ENCODE peak calls at places on chromosomes 1 and 21, in four cellular contexts. I is mammary epithelial cell, V is BJ, P is HCT116. S is an unnamed sample.

GRCh38 chr1:48200166-48200900 is 22.2 kb upstream of the SLC5A9 start:
- DNase-seq in I (peak; percentile 55), P (no peak), V (no peak), S (no peak)

GRCh38 chr1:3217887-3218679 is 149.1 kb downstream of the PRDM16 start:
- DNase-seq in P (no peak), I (no peak), V (no peak), S (no peak)

GRCh38 chr1:65469889-65470340 is 49.4 kb downstream of the LEPR start:
- DNase-seq in P (no peak), V (no peak), I (no peak), S (peak; percentile 82)

GRCh38 chr21:31479714-31480113 is 135.7 kb upstream of the TIAM1 start:
- DNase-seq in P (no peak), I (no peak), V (no peak), S (no peak)

GRCh38 chr1:55831759-55832158 is 616.6 kb upstream of the USP24 start:
- DNase-seq in P (no peak), V (no peak), I (no peak), S (no peak)

GRCh38 chr1:58406296-58407071 is 140.0 kb downstream of the OMA1 start:
- DNase-seq in I (no peak), V (no peak), P (no peak), S (no peak)

GRCh38 chr21:27149034-27149433 is 182.1 kb upstream of the ADAMTS5 start:
- DNase-seq in P (no peak), I (no peak), V (peak; percentile 60), S (peak; percentile 80)

GRCh38 chr1:56897150-56898004 is 42.8 kb downstream of the C8A start:
- DNase-seq in V (no peak), I (no peak), P (no peak), S (peak; percentile 92)

GRCh38 chr1:89727517-89728312 is 93.1 kb upstream of the LRRC8D start:
- DNase-seq in P (no peak), I (no peak), V (no peak), S (no peak)

GRCh38 chr21:34974162-34974981 is 74.7 kb downstream of the RUNX1 start:
- DNase-seq in V (no peak), I (no peak), P (no peak), S (no peak)

GRCh38 chr1:75672108-75672507 is 52.4 kb upstream of the ACADM start:
- DNase-seq in V (no peak), I (no peak), P (no peak), S (no peak)

GRCh38 chr1:156118175-156118868 is 3.8 kb downstream of the LMNA start:
- DNase-seq in I (peak; percentile 67), P (no peak), V (no peak), S (no peak)

GRCh38 chr1:184605941-184606340 is 148.7 kb downstream of the EDEM3 start:
- DNase-seq in V (no peak), I (no peak), P (no peak), S (no peak)

GRCh38 chr1:77825356-77825709 is 45.9 kb downstream of the MIGA1 start:
- DNase-seq in I (peak; percentile 95), P (peak; percentile 38), V (peak; percentile 27), S (peak; percentile 86)

GRCh38 chr1:181151378-181152326 is 63.2 kb downstream of the IER5 start:
- DNase-seq in P (no peak), I (no peak), V (no peak), S (no peak)

GRCh38 chr1:19430121-19431068 is 54.9 kb downstream of the CAPZB start:
- DNase-seq in P (peak; percentile 46), I (peak; percentile 59), V (no peak), S (peak; percentile 72)

DNA sequence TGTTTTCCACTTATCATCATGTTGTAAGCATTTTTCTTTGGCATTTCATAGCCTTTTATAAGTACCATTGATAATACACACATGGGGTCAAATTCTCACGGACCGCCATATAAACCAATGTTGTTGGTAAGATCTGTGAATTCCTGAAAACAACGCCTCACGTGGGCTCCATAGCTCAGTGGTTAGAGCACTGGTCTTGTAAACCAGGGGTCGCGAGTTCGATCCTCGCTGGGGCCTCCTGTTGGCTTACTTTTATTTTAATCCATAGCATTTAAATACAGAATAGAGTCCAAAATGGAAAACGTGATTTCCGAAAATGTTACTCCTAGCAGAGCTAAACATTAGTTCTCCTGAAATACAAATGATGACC is 83.1 kb downstream of the HHIPL2 start:
- DNase-seq in V (peak; percentile 10), P (peak; percentile 68), I (no peak), S (peak; percentile 81)
- H3K4me3 ChIP-seq in V (peak overlapping the region; percentile 31), P (peak overlapping the region; percentile 43), I (peak overlapping the region; percentile 30), S (peak overlapping the region; percentile 62)

DNA sequence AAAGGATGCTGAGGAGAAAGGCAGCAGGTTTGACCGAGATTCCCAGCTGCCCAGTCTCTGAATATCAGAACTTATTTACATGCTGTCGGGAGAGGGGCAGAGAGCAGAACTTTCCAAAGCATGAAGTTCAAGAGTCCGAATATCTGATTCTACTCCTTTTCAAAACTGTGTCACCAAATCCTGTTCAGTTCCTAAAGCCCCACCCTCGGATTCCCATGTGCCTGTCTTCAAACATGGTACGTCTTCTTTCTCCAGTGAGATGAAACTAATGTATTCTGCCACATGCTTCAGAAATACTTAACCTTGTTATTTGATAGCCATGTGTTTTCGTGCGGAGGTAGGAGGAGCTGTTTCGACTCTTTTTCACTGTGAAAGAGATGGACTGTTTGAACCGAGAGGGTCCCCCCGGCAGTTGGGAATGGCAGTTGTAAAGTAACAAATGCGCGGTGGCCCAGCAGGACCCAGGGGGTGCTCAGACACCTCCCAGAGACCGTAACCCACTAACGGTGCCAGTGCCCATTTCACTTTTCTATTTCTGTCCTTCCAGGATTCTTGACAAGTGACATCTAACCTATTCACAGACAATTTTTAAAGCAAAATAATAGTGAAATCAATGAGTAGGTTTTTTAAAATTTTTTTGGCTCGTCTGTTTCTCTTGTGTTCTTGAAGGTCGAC is 67.1 kb downstream of the ZBTB18 start:
- DNase-seq in I (no peak), V (no peak), P (no peak), S (no peak)
- TF ChIP-seq CTCF in I (no peak), V (no peak), P (no peak), S (no peak)

DNA sequence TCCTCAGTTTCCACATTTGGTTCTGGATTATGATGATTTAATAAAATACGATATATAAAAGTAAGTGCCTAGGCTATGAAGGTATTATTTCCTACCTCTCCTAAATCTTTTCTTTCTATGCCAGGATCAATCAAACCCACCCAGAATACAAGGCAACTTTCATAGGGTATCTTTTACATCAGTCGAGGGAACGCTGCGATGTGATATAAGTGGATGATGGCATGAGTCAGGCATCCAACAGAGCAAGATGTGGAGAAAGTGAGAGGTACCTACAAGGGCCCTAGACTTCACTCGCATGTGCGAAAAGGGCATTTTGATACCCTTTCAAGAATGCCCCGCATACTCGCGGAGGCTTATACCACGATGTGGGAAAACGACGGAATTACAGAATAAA is 730 bp downstream of the TTLL7 start:
- DNase-seq in V (no peak), P (no peak), I (peak; percentile 4), S (peak; percentile 41)
- H3K4me3 ChIP-seq in V (peak overlapping the region; percentile 92), P (peak overlapping the region; percentile 73), I (peak overlapping the region; percentile 20), S (peak overlapping the region; percentile 86)

GRCh38 chr1:79364896-79365295 is 358.4 kb upstream of the ADGRL4 start:
- DNase-seq in I (no peak), P (no peak), V (no peak), S (peak; percentile 48)
- TF ChIP-seq CTCF in I (no peak), P (no peak), V (no peak), S (no peak)

DNA sequence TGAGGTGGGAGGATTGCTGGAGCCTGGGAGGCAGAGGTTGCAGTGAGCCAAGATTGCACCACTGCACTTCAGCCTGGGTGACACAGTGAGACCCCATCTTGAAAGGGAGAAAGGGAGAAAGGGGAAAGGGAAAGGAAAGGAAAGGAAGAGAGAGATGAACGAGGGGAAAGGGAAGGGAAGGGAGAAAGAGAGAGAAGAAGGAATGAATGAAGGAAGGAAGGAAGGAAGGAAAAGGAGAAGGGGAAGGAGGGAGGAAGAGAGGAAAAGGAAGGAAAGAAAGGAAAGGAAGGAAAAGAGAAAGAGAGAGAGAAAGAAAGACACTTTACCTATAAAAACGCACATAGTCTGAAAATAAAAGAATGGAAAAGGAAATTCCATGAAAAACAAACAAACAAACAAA is 18.0 kb downstream of the ZNF695 start:
- DNase-seq in V (no peak), I (no peak), P (no peak), S (no peak)
- H3K4me3 ChIP-seq in V (no peak overlapping the region), I (no peak overlapping the region), P (no peak overlapping the region), S (no peak overlapping the region)

DNA sequence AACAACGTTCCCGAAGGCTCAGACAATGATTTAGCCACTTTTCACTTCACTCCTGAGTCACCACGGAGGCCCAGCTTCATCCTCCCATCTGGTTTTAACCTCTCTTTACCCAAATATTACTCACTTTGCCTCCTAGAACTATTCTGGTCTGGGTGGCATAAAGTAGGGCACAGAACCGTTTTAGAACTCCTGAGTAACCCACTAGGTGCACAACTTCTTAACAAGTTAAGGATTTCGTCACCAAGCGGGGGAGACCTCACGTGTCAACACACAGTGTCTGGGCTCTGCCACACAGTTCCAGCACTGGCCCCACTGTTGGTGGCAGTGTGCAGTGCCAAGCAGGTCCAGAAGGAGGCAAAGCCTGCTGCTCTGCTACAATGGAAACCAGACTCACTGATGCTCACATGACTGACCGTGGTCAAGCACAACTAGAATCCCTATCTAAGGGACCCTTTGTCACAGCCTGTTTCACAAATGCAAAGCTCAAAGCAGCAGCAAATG is 121.7 kb downstream of the SIPA1L2 start:
- DNase-seq in P (no peak), I (no peak), V (no peak), S (no peak)
- TF ChIP-seq CTCF in P (peak; percentile 34), I (no peak), V (no peak), S (peak; percentile 19)

GRCh38 chr1:161706116-161706482 is 930 bp upstream of the FCRLA start:
- DNase-seq in I (no peak), V (no peak), P (no peak), S (no peak)

GRCh38 chr1:161705537-161705936 is 1.5 kb upstream of the FCRLA start:
- DNase-seq in P (no peak), I (no peak), V (no peak), S (no peak)

GRCh38 chr1:161709373-161709772 is 2.3 kb downstream of the FCRLA start:
- DNase-seq in P (no peak), V (no peak), I (no peak), S (no peak)

GRCh38 chr1:161706483-161707347 is at the start of gene FCRLA:
- DNase-seq in P (no peak), I (peak; percentile 94), V (peak; percentile 87), S (peak; percentile 97)

GRCh38 chr1:161707503-161707902 is 474 bp downstream of the FCRLA start:
- DNase-seq in I (no peak), P (no peak), V (no peak), S (no peak)
- H3K4me3 ChIP-seq in I (no peak overlapping the region), P (no peak overlapping the region), V (no peak overlapping the region), S (no peak overlapping the region)

GRCh38 chr1:222096883-222097282 is 355.0 kb upstream of the DUSP10 start:
- DNase-seq in V (no peak), P (no peak), I (peak; percentile 56), S (peak; percentile 74)

GRCh38 chr1:222097646-222098045 is 355.8 kb upstream of the DUSP10 start:
- DNase-seq in I (peak; percentile 66), V (no peak), P (no peak), S (no peak)

GRCh38 chr1:222098382-222098781 is 356.5 kb upstream of the DUSP10 start:
- DNase-seq in V (no peak), I (no peak), P (no peak), S (no peak)

GRCh38 chr1:222095606-222096475 is 354.0 kb upstream of the DUSP10 start:
- DNase-seq in I (no peak), P (peak; percentile 31), V (no peak), S (no peak)

DNA sequence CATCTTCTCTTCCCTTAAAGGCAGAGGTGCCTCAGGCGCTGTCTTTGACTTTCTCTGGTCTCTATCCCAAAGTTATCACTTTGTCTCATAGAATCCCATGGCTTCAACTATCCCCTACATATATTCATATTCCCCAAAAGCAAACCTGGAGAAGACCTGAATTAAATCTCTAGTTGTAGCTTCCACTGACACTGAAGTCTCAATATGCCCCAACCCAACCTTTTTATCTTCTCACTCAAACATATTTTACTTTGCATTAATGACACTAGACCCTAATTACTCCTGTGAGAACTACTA is 354.5 kb upstream of the DUSP10 start:
- DNase-seq in P (no peak), I (no peak), V (no peak), S (no peak)
- TF ChIP-seq CTCF in P (no peak), I (no peak), V (no peak), S (no peak)

S was measured in fibroblast of the aortic adventitia.